ENCODE peak calls at places on chromosomes 13 and 19, in ten cellular contexts. D, C, U, J, A, B, O, V, W and X are unnamed samples.

GRCh38 chr13:108227651-108228272 is 9.6 kb downstream of the ABHD13 start:
- DNase-seq in D (no peak), C (no peak), U (peak), J (no peak), A (peak), B (peak), O (peak), V (no peak), W (no peak), X (peak)

GRCh38 chr19:55694241-55694655 is 19.2 kb downstream of the EPN1 start:
- DNase-seq in D (no peak), C (peak), U (no peak), J (no peak), A (no peak), B (no peak), O (no peak), V (no peak), W (no peak), X (no peak)

GRCh38 chr13:44302948-44303575 is 70.6 kb upstream of the SERP2 start:
- DNase-seq in D (no peak), C (no peak), U (no peak), J (no peak), A (no peak), B (no peak), O (no peak), V (no peak), W (no peak), X (no peak)

GRCh38 chr13:79503069-79503468 is 22.1 kb downstream of the NDFIP2 start:
- DNase-seq in D (no peak), C (no peak), U (no peak), J (no peak), A (no peak), B (no peak), O (no peak), V (no peak), W (no peak), X (no peak)

GRCh38 chr19:4429266-4430200 is 27.1 kb downstream of the CHAF1A start:
- DNase-seq in D (no peak), C (no peak), U (no peak), J (no peak), A (no peak), B (no peak), O (no peak), V (no peak), W (no peak), X (no peak)

GRCh38 chr13:25980255-25980654 is 71.6 kb downstream of the SHISA2 start:
- DNase-seq in D (no peak), C (no peak), U (no peak), J (no peak), A (peak), B (peak), O (peak), V (no peak), W (no peak), X (no peak)

GRCh38 chr13:28046981-28047380 is 53.4 kb downstream of the FLT3 start:
- DNase-seq in D (no peak), C (no peak), U (no peak), J (no peak), A (no peak), B (no peak), O (no peak), V (no peak), W (no peak), X (no peak)

GRCh38 chr13:110213461-110214074 is 93.4 kb downstream of the COL4A1 start:
- DNase-seq in D (no peak), C (no peak), U (no peak), J (no peak), A (no peak), B (no peak), O (no peak), V (no peak), W (no peak), X (no peak)

GRCh38 chr19:591099-591958 is 1.6 kb downstream of the HCN2 start:
- DNase-seq in D (no peak), C (no peak), U (no peak), J (no peak), A (no peak), B (peak), O (peak), V (no peak), W (no peak), X (no peak)

GRCh38 chr13:49258097-49258796 is 10.5 kb downstream of the CDADC1 start:
- DNase-seq in D (no peak), C (no peak), U (peak), J (no peak), A (no peak), B (no peak), O (no peak), V (no peak), W (no peak), X (no peak)

GRCh38 chr13:46698910-46699460 is 98.0 kb downstream of the ESD start:
- DNase-seq in D (peak), C (no peak), U (no peak), J (no peak), A (no peak), B (no peak), O (no peak), V (no peak), W (no peak), X (no peak)

GRCh38 chr13:111005808-111006494 is 91.1 kb upstream of the ANKRD10 start:
- DNase-seq in D (no peak), C (peak), U (no peak), J (no peak), A (no peak), B (no peak), O (no peak), V (no peak), W (no peak), X (no peak)

GRCh38 chr13:76329004-76329403 is 557.2 kb downstream of the KCTD12 start:
- DNase-seq in D (no peak), C (no peak), U (no peak), J (no peak), A (no peak), B (no peak), O (no peak), V (no peak), W (no peak), X (no peak)

GRCh38 chr13:95707442-95708389 is 30.8 kb downstream of the DNAJC3 start:
- DNase-seq in D (no peak), C (no peak), U (no peak), J (no peak), A (no peak), B (no peak), O (no peak), V (no peak), W (no peak), X (no peak)

GRCh38 chr13:63190219-63190618 is 1774.6 kb upstream of the PCDH20 start:
- DNase-seq in D (no peak), C (no peak), U (no peak), J (no peak), A (no peak), B (no peak), O (no peak), V (no peak), W (no peak), X (no peak)